ENCODE peak calls at places on chromosome 6, in six cellular contexts. V is uterus; X is stimulated activated CD8-positive, alpha-beta memory T cell treated with anti-CD3 and anti-CD28 coated beads, Interleukin-2, amount 100 ng/mL, for 48 hours; P is naive thymus-derived CD4-positive, alpha-beta T cell; Q is small intestine; N is fibroblast of the conjunctiva. J is an unnamed sample.

GRCh38 chr6:129889580-129889979 is 28.5 kb upstream of the TMEM244 start:
- DNase-seq in V (no peak), X (no peak), P (no peak), Q (no peak), N (peak), J (no peak)

GRCh38 chr6:87656857-87657256 is 45.2 kb downstream of the AKIRIN2 start:
- DNase-seq in V (no peak), X (no peak), P (peak), Q (no peak), N (no peak), J (no peak)

GRCh38 chr6:57068066-57068465 is 21.6 kb downstream of the KIAA1586 start:
- DNase-seq in V (no peak), X (no peak), P (no peak), Q (no peak), N (no peak), J (no peak)

GRCh38 chr6:29553268-29554057 is 6.1 kb downstream of the UBD start:
- DNase-seq in V (peak), X (no peak), P (peak), Q (no peak), N (peak), J (no peak)

GRCh38 chr6:431986-432385 is 40.4 kb downstream of the IRF4 start:
- DNase-seq in V (no peak), X (peak), P (no peak), Q (no peak), N (no peak), J (no peak)

GRCh38 chr6:124372076-124372475 is 568.4 kb downstream of the NKAIN2 start:
- DNase-seq in V (no peak), X (no peak), P (no peak), Q (no peak), N (no peak), J (no peak)

GRCh38 chr6:27388293-27389197 is at the start of gene ZNF391:
- DNase-seq in V (peak), X (peak), P (peak), Q (peak), N (peak), J (peak)

GRCh38 chr6:37396571-37397185 is 36.3 kb upstream of the CMTR1 start:
- DNase-seq in V (no peak), X (no peak), P (no peak), Q (no peak), N (no peak), J (no peak)

GRCh38 chr6:139982652-139983051 is 608.2 kb upstream of the CITED2 start:
- DNase-seq in V (no peak), X (no peak), P (no peak), Q (no peak), N (peak), J (no peak)

GRCh38 chr6:40444307-40444706 is 142.9 kb downstream of the LRFN2 start:
- DNase-seq in V (no peak), X (no peak), P (no peak), Q (no peak), N (no peak), J (no peak)

GRCh38 chr6:106254636-106255035 is 70.9 kb downstream of the ATG5 start:
- DNase-seq in V (no peak), X (no peak), P (no peak), Q (no peak), N (peak), J (no peak)

GRCh38 chr6:128919412-128919811 is 36.5 kb downstream of the LAMA2 start:
- DNase-seq in V (no peak), X (no peak), P (no peak), Q (no peak), N (peak), J (no peak)

GRCh38 chr6:160858886-160859285 is 132.7 kb upstream of the MAP3K4 start:
- DNase-seq in V (no peak), X (no peak), P (no peak), Q (no peak), N (no peak), J (no peak)

GRCh38 chr6:146670161-146670560 is 71.4 kb downstream of the ADGB start:
- DNase-seq in V (no peak), X (no peak), P (no peak), Q (no peak), N (no peak), J (no peak)

GRCh38 chr6:134740473-134741192 is 209.3 kb downstream of the ALDH8A1 start:
- DNase-seq in V (no peak), X (no peak), P (no peak), Q (peak), N (peak), J (no peak)

GRCh38 chr6:29792123-29793035 is 35.2 kb upstream of the HLA-G start:
- DNase-seq in V (peak), X (peak), P (peak), Q (peak), N (no peak), J (peak)

GRCh38 chr6:33923857-33924514 is 120.2 kb upstream of the MLN start:
- DNase-seq in V (no peak), X (no peak), P (no peak), Q (no peak), N (no peak), J (no peak)

GRCh38 chr6:33610057-33610456 is 11.1 kb upstream of the ITPR3 start:
- DNase-seq in V (no peak), X (no peak), P (no peak), Q (no peak), N (no peak), J (no peak)

GRCh38 chr6:74277749-74278148 is 581.7 kb downstream of the CD109 start:
- DNase-seq in V (no peak), X (no peak), P (no peak), Q (no peak), N (no peak), J (no peak)

GRCh38 chr6:39530201-39530759 is 194.9 kb downstream of the KIF6 start:
- DNase-seq in V (peak), X (no peak), P (no peak), Q (no peak), N (peak), J (peak)

GRCh38 chr6:91241946-91242613 is 655.2 kb upstream of the MAP3K7 start:
- DNase-seq in V (no peak), X (no peak), P (no peak), Q (peak), N (no peak), J (no peak)

GRCh38 chr6:11120273-11121005 is 8.9 kb upstream of the ERVFRD-1 start:
- DNase-seq in V (no peak), X (no peak), P (no peak), Q (peak), N (no peak), J (no peak)